ENCODE peak calls at places on chromosomes 6 and 20, in nine cellular contexts. K is small intestine, J is colonic mucosa, Q is Panc1, W is aorta, S is fibroblast of lung, U is ascending aorta, H is tibial artery, T is GM23248. R is an unnamed sample.

GRCh38 chr20:34579936-34580587 is 21.5 kb downstream of the MAP1LC3A start:
- DNase-seq in K (peak), J (peak), Q (no peak), W (no peak), S (peak), U (no peak), H (no peak), T (peak), R (no peak)

GRCh38 chr20:54643761-54644160 is 168.4 kb downstream of the DOK5 start:
- DNase-seq in K (no peak), J (no peak), Q (no peak), W (peak), S (peak), U (peak), H (no peak), T (peak), R (peak)

GRCh38 chr20:6120491-6120988 is 2.3 kb downstream of the FERMT1 start:
- DNase-seq in K (no peak), J (no peak), Q (no peak), W (no peak), S (no peak), U (no peak), H (no peak), T (no peak), R (no peak)

GRCh38 chr6:29924731-29925130 is 17.6 kb upstream of the HLA-A start:
- DNase-seq in K (peak), J (peak), Q (no peak), W (no peak), S (no peak), U (no peak), H (no peak), T (peak), R (no peak)

GRCh38 chr6:156057869-156058268 is 602.2 kb upstream of the NOX3 start:
- DNase-seq in K (no peak), J (no peak), Q (no peak), W (no peak), S (no peak), U (no peak), H (peak), T (no peak), R (no peak)

GRCh38 chr20:10177326-10177725 is 41.3 kb upstream of the SNAP25 start:
- DNase-seq in K (no peak), J (no peak), Q (no peak), W (no peak), S (peak), U (no peak), H (no peak), T (no peak), R (no peak)

GRCh38 chr6:161233986-161234620 is 39.8 kb downstream of the AGPAT4 start:
- DNase-seq in K (no peak), J (peak), Q (no peak), W (peak), S (peak), U (no peak), H (peak), T (peak), R (peak)

GRCh38 chr20:2705931-2706645 is 13.5 kb downstream of the EBF4 start:
- DNase-seq in K (no peak), J (no peak), Q (no peak), W (no peak), S (no peak), U (no peak), H (no peak), T (no peak), R (no peak)

GRCh38 chr6:36716476-36717093 is 19.0 kb downstream of the RAB44 start:
- DNase-seq in K (peak), J (peak), Q (no peak), W (peak), S (no peak), U (no peak), H (peak), T (no peak), R (no peak)

GRCh38 chr6:31663961-31664789 is 622 bp downstream of the GPANK1 start:
- DNase-seq in K (peak), J (no peak), Q (no peak), W (peak), S (peak), U (no peak), H (peak), T (peak), R (no peak)

GRCh38 chr6:161242779-161243693 is 30.8 kb downstream of the AGPAT4 start:
- DNase-seq in K (no peak), J (no peak), Q (no peak), W (no peak), S (peak), U (no peak), H (no peak), T (peak), R (no peak)

GRCh38 chr6:154447929-154448328 is 62.6 kb downstream of the CNKSR3 start:
- DNase-seq in K (peak), J (no peak), Q (no peak), W (no peak), S (peak), U (no peak), H (no peak), T (peak), R (peak)

GRCh38 chr20:20214757-20215275 is 153.1 kb upstream of the INSM1 start:
- DNase-seq in K (no peak), J (no peak), Q (no peak), W (no peak), S (no peak), U (no peak), H (no peak), T (no peak), R (no peak)

GRCh38 chr6:148824960-148825359 is 78.1 kb downstream of the UST start:
- DNase-seq in K (no peak), J (no peak), Q (no peak), W (no peak), S (no peak), U (no peak), H (no peak), T (no peak), R (no peak)
- H3K27ac ChIP-seq in K (no peak), J (no peak), Q (no peak), W (no peak), S (no peak), U (no peak), H (no peak), T (no peak), R (no peak)

DNA sequence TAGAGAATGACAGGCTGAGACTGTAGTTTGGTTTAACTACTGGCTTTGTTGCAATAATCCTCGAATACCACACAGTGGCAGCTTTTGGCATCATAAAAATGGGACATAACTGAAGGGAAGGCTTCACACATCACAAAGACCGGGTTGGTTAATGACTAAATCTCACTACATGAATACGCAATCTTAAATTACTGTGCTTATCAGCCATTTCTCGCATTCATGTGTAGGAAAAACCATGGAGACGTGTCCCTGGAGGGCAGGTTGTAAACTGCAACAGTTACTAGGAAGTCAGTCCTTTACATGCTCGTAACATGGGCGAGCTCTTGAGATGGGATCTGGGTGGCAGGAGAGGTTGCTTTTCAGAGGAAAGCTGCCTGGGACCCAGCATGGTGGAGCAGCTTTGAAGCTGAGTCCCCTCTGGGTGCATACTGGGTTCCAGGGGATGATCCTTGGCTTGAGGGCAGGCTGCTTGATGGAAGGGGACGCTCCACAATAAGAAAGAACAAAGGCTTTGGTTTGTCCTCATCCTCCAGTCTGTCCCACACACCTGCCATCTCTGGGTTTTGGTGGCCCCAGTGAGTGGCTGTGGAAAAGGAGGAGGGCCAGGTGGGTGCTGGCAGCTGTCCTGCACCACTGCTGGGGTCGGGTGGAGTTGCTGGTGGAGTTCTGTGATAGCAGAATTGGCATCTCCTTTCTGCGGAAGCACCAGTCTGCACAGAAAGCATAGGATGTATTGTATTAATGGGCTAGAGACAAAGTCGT is 2.1 kb downstream of the RPS21 start:
- DNase-seq in K (no peak), J (no peak), Q (no peak), W (no peak), S (no peak), U (no peak), H (no peak), T (no peak), R (no peak)
- H3K4me3 ChIP-seq in K (no peak), J (no peak), Q (no peak), W (no peak), S (no peak), U (no peak), H (no peak), T (no peak), R (peak)

DNA sequence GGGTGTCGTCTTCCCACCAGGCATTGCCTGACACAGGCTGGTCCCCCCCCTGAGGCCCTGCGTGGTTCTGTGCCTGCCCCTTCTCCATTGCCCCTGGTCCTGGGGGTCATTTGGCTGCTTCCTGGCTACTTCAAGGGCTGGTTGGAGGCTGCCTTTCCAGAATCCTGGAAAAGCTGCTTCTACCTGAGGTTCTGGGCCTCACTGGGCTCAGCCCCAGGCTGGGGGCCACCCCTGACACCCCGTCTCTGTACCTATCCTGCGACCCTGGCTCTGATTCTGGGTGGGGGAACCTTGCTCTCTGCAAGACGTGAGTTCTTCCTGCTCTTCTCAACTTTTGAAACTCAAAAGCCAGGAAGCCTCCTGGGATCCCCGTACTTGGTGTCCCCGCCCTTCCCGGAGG is 149.3 kb upstream of the PTPN1 start:
- DNase-seq in K (no peak), J (no peak), Q (no peak), W (peak), S (no peak), U (no peak), H (no peak), T (no peak), R (no peak)
- H3K27ac ChIP-seq in K (no peak), J (no peak), Q (no peak), W (no peak), S (no peak), U (no peak), H (no peak), T (no peak), R (no peak)

DNA sequence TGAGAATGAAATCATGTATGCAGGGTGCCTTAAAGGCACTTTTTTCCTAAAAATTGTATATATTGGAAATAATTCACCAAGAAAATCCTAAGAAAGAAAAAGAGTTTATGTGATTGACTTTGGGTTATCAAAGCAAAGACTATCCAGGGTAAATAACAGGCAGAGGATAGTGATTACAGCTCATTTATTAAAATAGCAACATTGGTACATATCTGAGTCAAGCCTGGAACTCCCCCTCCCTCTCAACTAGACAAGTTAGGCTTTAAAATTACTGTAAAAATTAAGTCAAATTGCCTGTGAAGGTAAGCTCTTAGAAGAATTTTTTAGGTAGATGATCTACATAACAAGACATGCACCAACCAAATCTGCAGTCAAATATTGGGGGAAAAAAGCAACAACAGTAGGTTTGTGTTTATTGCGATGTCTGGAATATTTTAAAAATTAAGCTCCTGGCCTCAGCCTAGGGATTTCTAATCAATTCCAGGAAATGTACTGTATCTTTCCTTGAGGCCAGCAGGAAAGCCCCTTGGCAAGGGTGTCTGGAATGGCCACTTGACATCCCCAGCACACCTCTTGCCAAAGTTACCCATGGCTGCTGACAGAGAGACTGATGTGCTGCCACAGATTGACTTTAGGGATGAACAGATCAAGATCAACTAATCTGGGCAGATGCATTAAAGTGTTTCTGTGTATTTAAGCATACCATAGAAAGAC is 31.2 kb upstream of the HBS1L start:
- DNase-seq in K (no peak), J (no peak), Q (no peak), W (no peak), S (no peak), U (no peak), H (no peak), T (no peak), R (no peak)
- H3K4me3 ChIP-seq in K (no peak), J (no peak), Q (no peak), W (no peak), S (peak), U (no peak), H (no peak), T (no peak), R (peak)

DNA sequence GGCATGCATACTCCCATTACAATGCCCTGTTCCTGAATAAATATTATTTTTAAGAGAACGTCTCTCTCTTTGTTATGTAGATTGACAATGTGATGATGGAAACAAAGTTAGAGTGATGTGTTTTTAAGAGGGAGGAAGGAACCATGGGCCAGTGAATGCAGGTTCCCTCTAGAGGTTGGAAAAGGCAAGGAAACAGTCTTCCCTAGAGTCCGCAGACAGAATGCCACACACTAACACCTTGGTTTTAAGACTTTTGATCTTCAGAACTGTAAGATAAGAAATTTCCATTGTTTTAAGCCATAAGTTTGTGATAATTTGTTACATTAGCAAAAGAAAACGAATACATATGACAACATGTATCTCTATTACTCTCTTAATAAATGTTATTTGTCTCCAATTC is 4.7 kb upstream of the CENPW start:
- DNase-seq in K (no peak), J (no peak), Q (no peak), W (no peak), S (no peak), U (no peak), H (no peak), T (no peak), R (no peak)
- H3K27ac ChIP-seq in K (no peak), J (no peak), Q (no peak), W (no peak), S (no peak), U (no peak), H (no peak), T (no peak), R (no peak)

R was measured in AG04450.